ENCODE peak calls at places on chromosomes 2 and 18, in six cellular contexts. One of them, this sample, is unnamed.
A peak's percentile ranks its signal among the peaks of the same experiment; 100 is the strongest.

GRCh38 chr2:238060096-238060541 is 682 bp upstream of the SCLY start:
- DNase-seq in mammary epithelial cell: no peak
- DNase-seq in adrenal gland: no peak
- DNase-seq in tibial nerve: no peak
- DNase-seq in SK-N-SH: no peak
- DNase-seq in foreskin fibroblast: no peak
- DNase-seq in this sample: no peak

GRCh38 chr2:134099273-134099672 is 154.6 kb upstream of the MGAT5 start:
- DNase-seq in mammary epithelial cell: no peak
- DNase-seq in adrenal gland: no peak
- DNase-seq in tibial nerve: no peak
- DNase-seq in SK-N-SH: no peak
- DNase-seq in foreskin fibroblast: no peak
- DNase-seq in this sample: no peak

GRCh38 chr2:53252115-53252514 is 515.5 kb upstream of the CHAC2 start:
- DNase-seq in mammary epithelial cell: no peak
- DNase-seq in adrenal gland: no peak
- DNase-seq in tibial nerve: no peak
- DNase-seq in SK-N-SH: no peak
- DNase-seq in foreskin fibroblast: no peak
- DNase-seq in this sample: no peak

GRCh38 chr2:108823286-108823685 is 36.7 kb downstream of the CCDC138 start:
- DNase-seq in mammary epithelial cell: no peak
- DNase-seq in adrenal gland: no peak
- DNase-seq in tibial nerve: no peak
- DNase-seq in SK-N-SH: no peak
- DNase-seq in foreskin fibroblast: no peak
- DNase-seq in this sample: no peak

GRCh38 chr2:10462178-10463083 is 14.3 kb upstream of the ODC1 start:
- DNase-seq in mammary epithelial cell: no peak
- DNase-seq in adrenal gland: no peak
- DNase-seq in tibial nerve: no peak
- DNase-seq in SK-N-SH: no peak
- DNase-seq in foreskin fibroblast: no peak
- DNase-seq in this sample: no peak

GRCh38 chr18:58429442-58429841 is 199.4 kb downstream of the ALPK2 start:
- DNase-seq in mammary epithelial cell: no peak
- DNase-seq in adrenal gland: no peak
- DNase-seq in tibial nerve: no peak
- DNase-seq in SK-N-SH: peak; percentile 26
- DNase-seq in foreskin fibroblast: no peak
- DNase-seq in this sample: no peak

GRCh38 chr18:42614619-42615293 is 500.7 kb downstream of the RIT2 start:
- DNase-seq in mammary epithelial cell: no peak
- DNase-seq in adrenal gland: no peak
- DNase-seq in tibial nerve: no peak
- DNase-seq in SK-N-SH: peak; percentile 69
- DNase-seq in foreskin fibroblast: no peak
- DNase-seq in this sample: no peak

GRCh38 chr2:221310720-221311119 is 261.4 kb downstream of the EPHA4 start:
- DNase-seq in mammary epithelial cell: no peak
- DNase-seq in adrenal gland: no peak
- DNase-seq in tibial nerve: no peak
- DNase-seq in SK-N-SH: no peak
- DNase-seq in foreskin fibroblast: no peak
- DNase-seq in this sample: no peak

GRCh38 chr18:79248495-79249078 is 147.1 kb upstream of the NFATC1 start:
- DNase-seq in mammary epithelial cell: no peak
- DNase-seq in adrenal gland: no peak
- DNase-seq in tibial nerve: no peak
- DNase-seq in SK-N-SH: no peak
- DNase-seq in foreskin fibroblast: no peak
- DNase-seq in this sample: peak; percentile 19

GRCh38 chr2:13919981-13920382 is 712.5 kb upstream of the LRATD1 start:
- DNase-seq in mammary epithelial cell: peak; percentile 24
- DNase-seq in adrenal gland: no peak
- DNase-seq in tibial nerve: no peak
- DNase-seq in SK-N-SH: no peak
- DNase-seq in foreskin fibroblast: no peak
- DNase-seq in this sample: peak; percentile 57

GRCh38 chr2:113126845-113127645 is at the start of gene IL1RN:
- DNase-seq in mammary epithelial cell: no peak
- DNase-seq in adrenal gland: no peak
- DNase-seq in tibial nerve: no peak
- DNase-seq in SK-N-SH: no peak
- DNase-seq in foreskin fibroblast: no peak
- DNase-seq in this sample: no peak

GRCh38 chr2:62895632-62896009 is 155.0 kb upstream of the OTX1 start:
- DNase-seq in mammary epithelial cell: peak; percentile 42
- DNase-seq in adrenal gland: no peak
- DNase-seq in tibial nerve: no peak
- DNase-seq in SK-N-SH: no peak
- DNase-seq in foreskin fibroblast: peak; percentile 31
- DNase-seq in this sample: peak; percentile 73

GRCh38 chr18:23627325-23627724 is 35.4 kb downstream of the ANKRD29 start:
- DNase-seq in mammary epithelial cell: peak; percentile 76
- DNase-seq in adrenal gland: no peak
- DNase-seq in tibial nerve: no peak
- DNase-seq in SK-N-SH: no peak
- DNase-seq in foreskin fibroblast: peak; percentile 92
- DNase-seq in this sample: peak; percentile 80

GRCh38 chr2:46828491-46829239 is 86.9 kb downstream of the MCFD2 start:
- DNase-seq in mammary epithelial cell: no peak
- DNase-seq in adrenal gland: no peak
- DNase-seq in tibial nerve: no peak
- DNase-seq in SK-N-SH: no peak
- DNase-seq in foreskin fibroblast: no peak
- DNase-seq in this sample: no peak

GRCh38 chr2:71512386-71512785 is 59.0 kb downstream of the DYSF start:
- DNase-seq in mammary epithelial cell: no peak
- DNase-seq in adrenal gland: no peak
- DNase-seq in tibial nerve: no peak
- DNase-seq in SK-N-SH: no peak
- DNase-seq in foreskin fibroblast: no peak
- DNase-seq in this sample: no peak

GRCh38 chr2:217417536-217417935 is 557.7 kb upstream of the TNP1 start:
- DNase-seq in mammary epithelial cell: no peak
- DNase-seq in adrenal gland: no peak
- DNase-seq in tibial nerve: no peak
- DNase-seq in SK-N-SH: no peak
- DNase-seq in foreskin fibroblast: no peak
- DNase-seq in this sample: no peak

GRCh38 chr2:181959508-181959907 is 26.1 kb upstream of the PPP1R1C start:
- DNase-seq in mammary epithelial cell: peak; percentile 21
- DNase-seq in adrenal gland: no peak
- DNase-seq in tibial nerve: no peak
- DNase-seq in SK-N-SH: no peak
- DNase-seq in foreskin fibroblast: peak; percentile 36
- DNase-seq in this sample: no peak

GRCh38 chr18:23871410-23871809 is 143.1 kb upstream of the TTC39C start:
- DNase-seq in mammary epithelial cell: peak; percentile 99
- DNase-seq in adrenal gland: no peak
- DNase-seq in tibial nerve: no peak
- DNase-seq in SK-N-SH: peak; percentile 31
- DNase-seq in foreskin fibroblast: no peak
- DNase-seq in this sample: peak; percentile 91

GRCh38 chr18:53991202-53991601 is 233.3 kb downstream of the MBD2 start:
- DNase-seq in mammary epithelial cell: peak; percentile 46
- DNase-seq in adrenal gland: no peak
- DNase-seq in tibial nerve: no peak
- DNase-seq in SK-N-SH: no peak
- DNase-seq in foreskin fibroblast: peak; percentile 27
- DNase-seq in this sample: peak; percentile 60

GRCh38 chr2:99554238-99554637 is 64.4 kb upstream of the REV1 start:
- DNase-seq in mammary epithelial cell: no peak
- DNase-seq in adrenal gland: no peak
- DNase-seq in tibial nerve: no peak
- DNase-seq in SK-N-SH: no peak
- DNase-seq in foreskin fibroblast: no peak
- DNase-seq in this sample: peak; percentile 48

GRCh38 chr18:58178476-58178875 is 134.4 kb downstream of the NEDD4L start:
- DNase-seq in mammary epithelial cell: no peak
- DNase-seq in adrenal gland: no peak
- DNase-seq in tibial nerve: no peak
- DNase-seq in SK-N-SH: no peak
- DNase-seq in foreskin fibroblast: no peak
- DNase-seq in this sample: no peak

GRCh38 chr18:55967019-55967418 is 379.0 kb upstream of the TCF4 start:
- DNase-seq in mammary epithelial cell: no peak
- DNase-seq in adrenal gland: no peak
- DNase-seq in tibial nerve: no peak
- DNase-seq in SK-N-SH: no peak
- DNase-seq in foreskin fibroblast: no peak
- DNase-seq in this sample: no peak

GRCh38 chr2:196809260-196809659 is at the start of gene C2orf66:
- DNase-seq in mammary epithelial cell: no peak
- DNase-seq in adrenal gland: no peak
- DNase-seq in tibial nerve: no peak
- DNase-seq in SK-N-SH: no peak
- DNase-seq in foreskin fibroblast: no peak
- DNase-seq in this sample: no peak

GRCh38 chr2:173589604-173590277 is 235.1 kb downstream of the CDCA7 start:
- DNase-seq in mammary epithelial cell: peak; percentile 94
- DNase-seq in adrenal gland: no peak
- DNase-seq in tibial nerve: no peak
- DNase-seq in SK-N-SH: no peak
- DNase-seq in foreskin fibroblast: no peak
- DNase-seq in this sample: peak; percentile 96

GRCh38 chr2:130915149-130915548 is 78.4 kb downstream of the ARHGEF4 start:
- DNase-seq in mammary epithelial cell: peak; percentile 40
- DNase-seq in adrenal gland: no peak
- DNase-seq in tibial nerve: no peak
- DNase-seq in SK-N-SH: no peak
- DNase-seq in foreskin fibroblast: no peak
- DNase-seq in this sample: peak; percentile 90
- TF ChIP-seq CTCF in mammary epithelial cell: no peak
- TF ChIP-seq CTCF in adrenal gland: no peak
- TF ChIP-seq CTCF in tibial nerve: no peak
- TF ChIP-seq CTCF in SK-N-SH: no peak
- TF ChIP-seq CTCF in foreskin fibroblast: no peak
- TF ChIP-seq CTCF in this sample: no peak

GRCh38 chr2:40435426-40436092 is 16.3 kb downstream of the SLC8A1 start:
- DNase-seq in mammary epithelial cell: no peak
- DNase-seq in adrenal gland: no peak
- DNase-seq in tibial nerve: no peak
- DNase-seq in SK-N-SH: no peak
- DNase-seq in foreskin fibroblast: no peak
- DNase-seq in this sample: no peak
- H3K4me3 ChIP-seq in mammary epithelial cell: no peak overlapping the region
- H3K4me3 ChIP-seq in adrenal gland: no peak overlapping the region
- H3K4me3 ChIP-seq in tibial nerve: no peak overlapping the region
- H3K4me3 ChIP-seq in SK-N-SH: no peak overlapping the region
- H3K4me3 ChIP-seq in foreskin fibroblast: no peak overlapping the region
- H3K4me3 ChIP-seq in this sample: no peak overlapping the region

DNA sequence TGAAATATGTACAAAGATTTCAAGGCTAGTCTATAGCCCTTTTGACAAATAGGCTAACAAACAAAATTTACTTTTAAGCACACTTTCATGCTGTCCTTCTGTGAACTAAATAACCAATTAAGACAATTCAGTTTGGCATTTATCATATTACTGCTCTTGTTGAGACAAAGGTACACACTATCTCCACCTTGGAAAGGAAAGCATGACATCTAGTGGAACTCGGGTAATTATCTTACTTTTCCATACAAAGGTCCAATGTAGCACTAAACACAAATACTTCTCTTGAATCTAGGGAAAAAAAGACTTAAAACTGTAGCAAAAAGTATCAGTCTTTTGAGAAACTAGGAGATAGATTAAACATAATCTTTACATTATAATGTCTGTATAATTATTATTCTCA is 125.0 kb upstream of the CD226 start:
- DNase-seq in mammary epithelial cell: peak; percentile 4
- DNase-seq in adrenal gland: no peak
- DNase-seq in tibial nerve: no peak
- DNase-seq in SK-N-SH: no peak
- DNase-seq in foreskin fibroblast: peak; percentile 55
- DNase-seq in this sample: peak; percentile 15
- TF ChIP-seq CTCF in mammary epithelial cell: peak; percentile 49
- TF ChIP-seq CTCF in adrenal gland: no peak
- TF ChIP-seq CTCF in tibial nerve: no peak
- TF ChIP-seq CTCF in SK-N-SH: peak; percentile 48
- TF ChIP-seq CTCF in foreskin fibroblast: no peak
- TF ChIP-seq CTCF in this sample: peak; percentile 26

GRCh38 chr2:199589303-199589702 is 131.6 kb upstream of the SATB2 start:
- DNase-seq in mammary epithelial cell: no peak
- DNase-seq in adrenal gland: no peak
- DNase-seq in tibial nerve: no peak
- DNase-seq in SK-N-SH: no peak
- DNase-seq in foreskin fibroblast: no peak
- DNase-seq in this sample: no peak
- H3K4me3 ChIP-seq in mammary epithelial cell: no peak overlapping the region
- H3K4me3 ChIP-seq in adrenal gland: no peak overlapping the region
- H3K4me3 ChIP-seq in tibial nerve: no peak overlapping the region
- H3K4me3 ChIP-seq in SK-N-SH: no peak overlapping the region
- H3K4me3 ChIP-seq in foreskin fibroblast: no peak overlapping the region
- H3K4me3 ChIP-seq in this sample: no peak overlapping the region